ENCODE peak calls at places on chromosomes 11 and 22, in four cellular contexts. One of them, this sample, is unnamed.

GRCh38 chr11:110793556-110793955 is 81.3 kb upstream of the ARHGAP20 start:
- DNase-seq in K562: no peak
- DNase-seq in HCT116: no peak
- DNase-seq in HepG2: no peak
- DNase-seq in this sample: no peak

GRCh38 chr11:71489311-71490043 is 36.5 kb downstream of the NADSYN1 start:
- DNase-seq in K562: no peak
- DNase-seq in HCT116: no peak
- DNase-seq in HepG2: no peak
- DNase-seq in this sample: no peak

GRCh38 chr11:108618529-108618928 is 25.0 kb upstream of the EXPH5 start:
- DNase-seq in K562: no peak
- DNase-seq in HCT116: no peak
- DNase-seq in HepG2: no peak
- DNase-seq in this sample: no peak

GRCh38 chr11:60964801-60965200 is 6.7 kb upstream of the CD6 start:
- DNase-seq in K562: no peak
- DNase-seq in HCT116: no peak
- DNase-seq in HepG2: no peak
- DNase-seq in this sample: no peak

GRCh38 chr22:39278040-39278439 is 33.3 kb upstream of the PDGFB start:
- DNase-seq in K562: no peak
- DNase-seq in HCT116: no peak
- DNase-seq in HepG2: no peak
- DNase-seq in this sample: no peak

GRCh38 chr22:39110631-39111561 is 13.9 kb downstream of the APOBEC3H start:
- DNase-seq in K562: no peak
- DNase-seq in HCT116: no peak
- DNase-seq in HepG2: peak; percentile 59
- DNase-seq in this sample: no peak

GRCh38 chr11:81644239-81644840 is 1089.3 kb downstream of the FAM181B start:
- DNase-seq in K562: peak; percentile 51
- DNase-seq in HCT116: peak; percentile 4
- DNase-seq in HepG2: peak; percentile 60
- DNase-seq in this sample: peak; percentile 38

GRCh38 chr11:113087716-113088115 is 126.5 kb downstream of the NCAM1 start:
- DNase-seq in K562: no peak
- DNase-seq in HCT116: no peak
- DNase-seq in HepG2: no peak
- DNase-seq in this sample: no peak

GRCh38 chr22:30208631-30209603 is 37.6 kb downstream of the LIF start:
- DNase-seq in K562: peak; percentile 84
- DNase-seq in HCT116: no peak
- DNase-seq in HepG2: peak; percentile 65
- DNase-seq in this sample: no peak

GRCh38 chr22:22556578-22556977 is 2.5 kb downstream of the PRAME start:
- DNase-seq in K562: peak; percentile 67
- DNase-seq in HCT116: no peak
- DNase-seq in HepG2: no peak
- DNase-seq in this sample: no peak

GRCh38 chr11:13120691-13121090 is 111.6 kb downstream of the RASSF10 start:
- DNase-seq in K562: no peak
- DNase-seq in HCT116: no peak
- DNase-seq in HepG2: no peak
- DNase-seq in this sample: no peak

GRCh38 chr11:36041988-36042606 is 98.2 kb downstream of the LDLRAD3 start:
- DNase-seq in K562: no peak
- DNase-seq in HCT116: no peak
- DNase-seq in HepG2: no peak
- DNase-seq in this sample: no peak

GRCh38 chr11:34593085-34593484 is 27.8 kb upstream of the EHF start:
- DNase-seq in K562: no peak
- DNase-seq in HCT116: no peak
- DNase-seq in HepG2: no peak
- DNase-seq in this sample: no peak

GRCh38 chr11:133501643-133502535 is 30.4 kb downstream of the OPCML start:
- DNase-seq in K562: no peak
- DNase-seq in HCT116: no peak
- DNase-seq in HepG2: no peak
- DNase-seq in this sample: no peak

GRCh38 chr22:40634119-40634903 is 2.2 kb downstream of the MRTFA start:
- DNase-seq in K562: no peak
- DNase-seq in HCT116: no peak
- DNase-seq in HepG2: no peak
- DNase-seq in this sample: no peak

GRCh38 chr11:6156628-6157367 is 13.3 kb downstream of the OR52B2 start:
- DNase-seq in K562: no peak
- DNase-seq in HCT116: no peak
- DNase-seq in HepG2: no peak
- DNase-seq in this sample: no peak

GRCh38 chr11:73729594-73730206 is 31.2 kb downstream of the RAB6A start:
- DNase-seq in K562: peak; percentile 43
- DNase-seq in HCT116: peak; percentile 4
- DNase-seq in HepG2: peak; percentile 28
- DNase-seq in this sample: no peak

DNA sequence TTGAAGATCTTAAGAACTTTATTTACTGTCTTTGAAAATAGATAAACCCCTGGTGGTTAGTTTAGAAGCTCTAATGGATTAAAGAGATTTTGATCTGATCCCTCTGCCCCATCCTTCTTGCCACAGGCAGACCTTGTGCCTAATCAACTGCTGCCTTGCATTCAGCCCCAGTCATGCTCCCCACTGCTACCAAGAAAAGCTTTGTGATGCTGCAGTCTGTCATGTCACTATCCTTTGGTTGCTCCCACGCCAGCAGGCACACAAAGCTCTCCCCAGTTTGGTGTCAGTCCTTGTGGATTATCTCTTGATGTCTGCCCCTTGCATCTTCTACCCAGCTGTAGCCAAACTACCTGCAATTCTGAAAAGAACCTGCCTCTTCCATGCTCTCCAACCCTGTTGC is 112.2 kb downstream of the MTNR1B start:
- DNase-seq in K562: no peak
- DNase-seq in HCT116: no peak
- DNase-seq in HepG2: no peak
- DNase-seq in this sample: no peak
- TF ChIP-seq TCF7L2 in K562: no peak
- TF ChIP-seq TCF7L2 in HCT116: no peak
- TF ChIP-seq TCF7L2 in HepG2: no peak
- TF ChIP-seq TCF7L2 in this sample: no peak

DNA sequence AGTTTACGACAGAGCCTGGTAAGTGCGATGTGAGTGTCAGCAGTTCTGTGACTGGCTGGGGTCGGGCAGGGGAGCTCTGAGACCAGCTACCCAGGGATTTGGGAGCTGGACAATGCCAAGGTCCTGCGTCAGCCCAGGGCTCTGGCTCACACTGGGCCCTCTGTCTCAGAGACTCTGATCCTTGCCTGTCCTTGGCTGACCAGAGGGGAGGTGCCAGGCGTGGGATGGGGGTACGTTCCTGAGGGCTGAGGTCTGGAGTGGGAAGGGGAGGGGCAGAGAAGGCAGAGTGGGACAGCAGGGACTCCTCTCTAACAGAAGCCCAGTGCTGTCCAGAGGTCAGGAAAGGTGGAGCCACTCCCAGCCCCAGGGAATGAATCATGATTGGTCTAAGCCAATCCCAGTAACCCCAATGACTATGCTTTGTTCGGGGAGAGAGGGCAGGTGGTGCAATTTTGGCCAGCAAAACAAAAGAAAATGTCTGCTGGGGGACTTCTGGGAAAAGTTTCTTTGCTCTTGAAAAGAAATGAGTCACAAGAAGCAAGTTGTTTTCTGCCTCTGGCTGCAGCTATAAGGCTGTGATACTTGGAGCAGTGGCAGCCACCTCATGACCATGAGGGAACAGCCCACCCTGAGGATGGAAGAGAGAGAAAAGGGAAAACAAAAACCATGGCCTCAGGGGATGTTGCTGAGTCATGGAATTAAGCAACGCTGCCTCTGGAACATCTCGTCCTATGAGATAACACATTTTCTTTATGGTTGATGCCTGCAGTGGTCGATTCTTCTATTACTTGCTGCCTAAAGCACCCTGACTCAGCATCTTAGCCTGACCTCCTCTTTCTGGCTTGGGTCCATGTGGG is 108.3 kb downstream of the CHST1 start:
- DNase-seq in K562: peak; percentile 37
- DNase-seq in HCT116: no peak
- DNase-seq in HepG2: no peak
- DNase-seq in this sample: no peak
- TF ChIP-seq TCF7L2 in K562: no peak
- TF ChIP-seq TCF7L2 in HCT116: no peak
- TF ChIP-seq TCF7L2 in HepG2: no peak
- TF ChIP-seq TCF7L2 in this sample: no peak

GRCh38 chr11:115707180-115707905 is 203.1 kb upstream of the CADM1 start:
- DNase-seq in K562: no peak
- DNase-seq in HCT116: no peak
- DNase-seq in HepG2: no peak
- DNase-seq in this sample: no peak
- TF ChIP-seq TCF7L2 in K562: no peak
- TF ChIP-seq TCF7L2 in HCT116: no peak
- TF ChIP-seq TCF7L2 in HepG2: no peak
- TF ChIP-seq TCF7L2 in this sample: no peak

GRCh38 chr22:37661160-37661924 is 2.8 kb downstream of the PDXP start:
- DNase-seq in K562: peak; percentile 7
- DNase-seq in HCT116: no peak
- DNase-seq in HepG2: peak; percentile 90
- DNase-seq in this sample: no peak
- TF ChIP-seq TCF7L2 in K562: no peak
- TF ChIP-seq TCF7L2 in HCT116: no peak
- TF ChIP-seq TCF7L2 in HepG2: no peak
- TF ChIP-seq TCF7L2 in this sample: no peak